ENCODE peak calls at places on chromosomes 7 and 10, in seven cellular contexts. X is neuronal stem cell, U is H9, Z is mesenchymal stem cell, G is trophoblast cell, V is H1, J is IMR-90. B is an unnamed sample.

GRCh38 chr7:135757719-135758411 is 9.3 kb upstream of the FAM180A start:
- DNase-seq in X (no peak), Z (no peak), G (no peak), U (no peak), J (peak; percentile 54), V (no peak), B (no peak)

GRCh38 chr7:9680713-9681112 is 1247.3 kb downstream of the NXPH1 start:
- DNase-seq in V (no peak), G (no peak), J (no peak), Z (no peak), U (no peak), X (no peak), B (no peak)

GRCh38 chr10:77849039-77849664 is 77.4 kb downstream of the DLG5 start:
- DNase-seq in Z (no peak), U (no peak), V (no peak), J (no peak), G (no peak), X (peak; percentile 69), B (no peak)

GRCh38 chr10:97479939-97480338 is 18.3 kb downstream of the MMS19 start:
- DNase-seq in J (no peak), X (peak; percentile 32), V (peak; percentile 93), G (no peak), Z (no peak), U (peak; percentile 98), B (peak; percentile 97)

GRCh38 chr10:6049031-6049400 is 13.2 kb downstream of the IL2RA start:
- DNase-seq in V (no peak), X (no peak), G (no peak), J (no peak), Z (no peak), U (no peak), B (no peak)

GRCh38 chr7:37395618-37396259 is 52.9 kb downstream of the ELMO1 start:
- DNase-seq in U (no peak), J (no peak), G (no peak), Z (no peak), X (no peak), V (no peak), B (no peak)

GRCh38 chr10:124557648-124558338 is 96.2 kb downstream of the LHPP start:
- DNase-seq in Z (no peak), J (no peak), U (no peak), G (no peak), V (no peak), X (no peak), B (no peak)

GRCh38 chr10:31274310-31274709 is 44.7 kb upstream of the ZEB1 start:
- DNase-seq in V (no peak), X (no peak), Z (peak; percentile 44), U (no peak), J (peak; percentile 42), G (no peak), B (no peak)

GRCh38 chr10:45373783-45374450 is at the start of gene ALOX5:
- DNase-seq in G (no peak), J (no peak), X (peak; percentile 32), V (no peak), Z (no peak), U (peak; percentile 89), B (peak; percentile 66)

GRCh38 chr7:148014473-148014872 is 576.1 kb upstream of the C7orf33 start:
- DNase-seq in G (no peak), Z (no peak), V (no peak), X (no peak), U (no peak), J (no peak), B (no peak)

GRCh38 chr7:123367508-123368122 is 166.8 kb downstream of the IQUB start:
- DNase-seq in X (no peak), Z (peak; percentile 52), J (no peak), U (no peak), G (no peak), V (no peak), B (peak; percentile 45)

GRCh38 chr7:520503-521161 is 986 bp upstream of the PDGFA start:
- DNase-seq in J (no peak), Z (peak; percentile 54), V (no peak), G (no peak), X (no peak), U (peak; percentile 64), B (peak; percentile 21)

GRCh38 chr7:512541-513311 is 6.9 kb downstream of the PDGFA start:
- DNase-seq in G (no peak), X (no peak), Z (no peak), V (no peak), J (no peak), U (no peak), B (no peak)

GRCh38 chr7:7720750-7721621 is 2.6 kb upstream of the RPA3 start:
- DNase-seq in V (no peak), Z (no peak), X (no peak), G (no peak), U (no peak), J (no peak), B (no peak)

GRCh38 chr10:102300289-102300843 is 55.0 kb downstream of the GBF1 start:
- DNase-seq in J (peak; percentile 91), V (no peak), Z (peak; percentile 88), G (no peak), X (no peak), U (no peak), B (no peak)

GRCh38 chr10:44952779-44953231 is 6.8 kb upstream of the RASSF4 start:
- DNase-seq in X (no peak), J (no peak), V (no peak), U (peak; percentile 35), Z (peak; percentile 33), G (peak; percentile 61), B (peak; percentile 89)

GRCh38 chr10:1425886-1426285 is 311.4 kb downstream of the ADARB2 start:
- DNase-seq in V (no peak), U (no peak), G (no peak), J (no peak), X (no peak), Z (no peak), B (no peak)

GRCh38 chr7:117015258-117016184 is 62.2 kb downstream of the ST7 start:
- DNase-seq in X (no peak), J (no peak), V (no peak), U (no peak), G (no peak), Z (no peak), B (no peak)

GRCh38 chr10:88507380-88507779 is 75.7 kb downstream of the RNLS start:
- DNase-seq in U (no peak), G (no peak), J (no peak), Z (no peak), V (no peak), X (no peak), B (no peak)

GRCh38 chr7:142496545-142496991 is 238.7 kb upstream of the PRSS58 start:
- DNase-seq in G (peak; percentile 92), Z (peak; percentile 46), V (no peak), J (peak; percentile 54), U (no peak), X (no peak), B (no peak)

GRCh38 chr10:5987747-5988146 is 10.4 kb upstream of the IL15RA start:
- DNase-seq in X (no peak), G (no peak), U (no peak), V (no peak), J (no peak), Z (no peak), B (no peak)

GRCh38 chr7:106345421-106346166 is 60.8 kb upstream of the NAMPT start:
- DNase-seq in X (no peak), U (no peak), G (no peak), V (no peak), Z (peak; percentile 91), J (peak; percentile 61), B (no peak)

GRCh38 chr7:105224884-105225651 is 163.7 kb downstream of the SRPK2 start:
- DNase-seq in U (no peak), Z (peak; percentile 86), J (peak; percentile 95), G (peak; percentile 37), X (no peak), V (no peak), B (peak; percentile 72)

GRCh38 chr7:157368955-157369354 is 32.2 kb downstream of the DNAJB6 start:
- DNase-seq in J (no peak), G (no peak), Z (no peak), V (no peak), U (no peak), X (no peak), B (no peak)

GRCh38 chr10:69104994-69105790 is 17.3 kb downstream of the SRGN start:
- DNase-seq in U (no peak), X (no peak), Z (no peak), J (no peak), V (no peak), G (no peak), B (no peak)
- H2BK120ac ChIP-seq in U (no peak overlapping the region), X (no peak overlapping the region), Z (no peak overlapping the region), J (no peak overlapping the region), V (no peak overlapping the region), G (no peak overlapping the region), B (no peak overlapping the region)

DNA sequence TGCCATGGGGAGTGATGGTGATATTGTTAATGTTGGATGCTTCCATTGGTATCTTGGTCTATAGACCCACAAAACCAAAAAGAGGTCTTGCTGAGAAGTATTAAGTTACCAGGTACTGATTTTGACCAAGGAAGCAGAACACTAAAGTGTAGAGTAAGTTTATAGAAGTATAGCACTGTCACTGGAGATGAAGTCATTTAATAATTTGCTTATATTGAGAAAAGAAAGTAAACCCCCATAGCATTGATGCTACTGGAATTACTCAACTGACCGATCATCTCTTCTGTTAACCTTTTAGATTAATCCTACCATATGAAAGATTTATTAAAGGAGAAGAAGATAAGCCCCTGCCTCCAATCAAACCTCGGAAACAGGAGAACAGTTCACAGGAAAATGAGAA is 183.2 kb downstream of the RTKN2 start:
- DNase-seq in J (no peak), Z (no peak), G (no peak), U (no peak), V (no peak), X (no peak), B (no peak)
- H2BK120ac ChIP-seq in J (peak overlapping the region; percentile 51), Z (no peak overlapping the region), G (no peak overlapping the region), U (no peak overlapping the region), V (no peak overlapping the region), X (no peak overlapping the region), B (no peak overlapping the region)

DNA sequence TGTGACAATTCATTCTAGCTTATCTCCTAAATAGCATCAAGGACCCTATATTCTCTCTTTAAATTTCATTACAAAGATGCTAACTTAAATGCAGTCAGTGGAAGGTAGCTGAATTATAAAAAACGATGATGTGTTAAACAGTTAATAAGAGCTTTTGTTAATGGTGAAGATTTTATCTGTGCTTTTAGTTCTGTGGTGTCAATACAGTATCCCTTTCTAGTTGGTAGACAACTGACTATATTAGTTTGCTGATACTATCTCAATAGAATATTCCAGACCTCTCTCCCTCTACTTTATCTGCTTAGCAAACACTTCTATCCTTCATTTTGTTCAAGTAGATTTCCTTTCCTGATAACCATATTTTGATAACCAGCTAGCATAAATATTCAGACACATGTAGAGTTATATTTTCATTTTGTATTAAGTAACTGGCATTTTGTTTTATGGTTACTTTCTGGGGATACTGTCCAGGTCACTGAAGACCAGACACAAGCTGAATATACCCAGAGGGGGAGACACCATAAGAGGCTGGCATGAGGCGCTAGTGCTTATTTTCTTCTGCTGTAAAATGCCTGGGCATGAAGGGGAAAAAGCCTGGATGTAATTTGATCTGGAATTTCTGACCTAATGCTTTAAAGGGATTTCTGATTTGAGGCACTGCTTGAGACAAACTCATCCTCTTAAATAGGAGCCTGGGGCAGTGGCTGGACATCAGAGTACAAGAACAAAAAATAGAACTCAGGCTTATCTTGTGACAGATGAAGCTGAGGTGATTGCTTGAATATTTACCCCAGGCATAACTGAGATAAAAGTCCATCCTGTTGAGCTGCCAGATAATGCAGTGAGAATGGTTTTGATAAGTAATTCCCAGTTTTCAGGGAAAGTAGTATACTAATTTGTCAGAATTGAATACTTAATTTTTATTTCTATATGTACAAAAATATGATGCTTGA is 197.6 kb downstream of the MALRD1 start:
- DNase-seq in V (no peak), J (peak; percentile 31), U (no peak), Z (no peak), X (no peak), G (no peak), B (peak; percentile 16)
- H2BK120ac ChIP-seq in V (no peak overlapping the region), J (no peak overlapping the region), U (no peak overlapping the region), Z (no peak overlapping the region), X (no peak overlapping the region), G (no peak overlapping the region), B (no peak overlapping the region)

GRCh38 chr7:41378156-41378555 is 324.7 kb downstream of the INHBA start:
- DNase-seq in J (no peak), Z (no peak), X (no peak), V (no peak), G (no peak), U (no peak), B (no peak)
- H2BK120ac ChIP-seq in J (peak overlapping the region; percentile 24), Z (no peak overlapping the region), X (no peak overlapping the region), V (no peak overlapping the region), G (no peak overlapping the region), U (no peak overlapping the region), B (no peak overlapping the region)